ENCODE peak calls at places on chromosomes 13 and 19, in four cellular contexts. E, D, F and X are unnamed samples.

GRCh38 chr13:107121793-107122192 is 553.9 kb upstream of the ARGLU1 start:
- DNase-seq in E (no peak), F (no peak), D (no peak), X (no peak)

GRCh38 chr19:38735257-38735686 is 9.0 kb downstream of the CAPN12 start:
- DNase-seq in E (no peak), F (no peak), D (peak; percentile 73), X (no peak)

GRCh38 chr13:84821261-84821660 is 939.0 kb upstream of the SLITRK1 start:
- DNase-seq in E (no peak), D (no peak), F (no peak), X (no peak)

GRCh38 chr19:2549701-2550191 is 73.8 kb downstream of the GADD45B start:
- DNase-seq in D (peak; percentile 72), F (no peak), E (peak; percentile 81), X (peak; percentile 73)

GRCh38 chr13:20340136-20340758 is 108.1 kb upstream of the GJB6 start:
- DNase-seq in F (no peak), E (no peak), D (no peak), X (no peak)

GRCh38 chr19:52638601-52639000 is 446 bp upstream of the ZNF83 start:
- DNase-seq in D (peak; percentile 16), F (no peak), E (no peak), X (no peak)

GRCh38 chr19:47487551-47488515 is 3.8 kb upstream of the KPTN start:
- DNase-seq in D (no peak), F (no peak), E (no peak), X (no peak)

GRCh38 chr13:99406799-99407201 is 94.5 kb upstream of the TM9SF2 start:
- DNase-seq in F (no peak), D (no peak), E (no peak), X (peak; percentile 18)

GRCh38 chr19:8618751-8619150 is 8.2 kb upstream of the ADAMTS10 start:
- DNase-seq in F (no peak), D (no peak), E (no peak), X (no peak)

GRCh38 chr13:91126806-91127205 is 220.7 kb upstream of the MIR17HG start:
- DNase-seq in D (no peak), F (no peak), E (no peak), X (no peak)

GRCh38 chr19:22532388-22533310 is 101.5 kb upstream of the ZNF492 start:
- DNase-seq in F (no peak), D (peak; percentile 65), E (peak; percentile 80), X (peak; percentile 30)

GRCh38 chr19:30062331-30063183 is 120.5 kb downstream of the URI1 start:
- DNase-seq in F (no peak), D (no peak), E (no peak), X (no peak)

GRCh38 chr19:30320466-30320865 is 51.7 kb upstream of the ZNF536 start:
- DNase-seq in E (no peak), F (no peak), D (no peak), X (no peak)

GRCh38 chr13:44397766-44398223 is 24.2 kb downstream of the SERP2 start:
- DNase-seq in F (no peak), D (no peak), E (no peak), X (no peak)

GRCh38 chr13:30148171-30148754 is 159.1 kb downstream of the KATNAL1 start:
- DNase-seq in F (no peak), D (no peak), E (no peak), X (no peak)

GRCh38 chr13:26973946-26974345 is 197.7 kb downstream of the USP12 start:
- DNase-seq in F (no peak), D (no peak), E (no peak), X (no peak)

GRCh38 chr19:19866599-19867248 is 1.0 kb downstream of the ZNF253 start:
- DNase-seq in E (peak; percentile 39), F (peak; percentile 53), D (peak; percentile 19), X (no peak)

GRCh38 chr13:42495256-42495655 is 78.7 kb upstream of the TNFSF11 start:
- DNase-seq in D (no peak), E (no peak), F (no peak), X (no peak)

GRCh38 chr19:4359627-4360000 is 16.3 kb downstream of the MPND start:
- DNase-seq in E (no peak), D (no peak), F (no peak), X (no peak)

GRCh38 chr19:37778613-37779138 is 710 bp downstream of the ZNF573 start:
- DNase-seq in F (no peak), D (peak; percentile 10), E (no peak), X (no peak)

GRCh38 chr19:11324748-11325389 is 14.6 kb downstream of the RAB3D start:
- DNase-seq in E (no peak), F (no peak), D (no peak), X (no peak)

GRCh38 chr19:31436121-31436776 is 87.0 kb upstream of the TSHZ3 start:
- DNase-seq in F (no peak), E (no peak), D (no peak), X (no peak)

GRCh38 chr19:18281082-18282020 is at the start of gene JUND:
- DNase-seq in F (peak; percentile 90), D (peak; percentile 98), E (peak; percentile 99), X (peak; percentile 98)
- TF ChIP-seq EP300 in F (peak; percentile 80), D (peak; percentile 97), E (peak; percentile 72), X (peak; percentile 95)

GRCh38 chr13:46913757-46914156 is 16.9 kb upstream of the HTR2A start:
- DNase-seq in D (no peak), E (no peak), F (no peak), X (no peak)
- TF ChIP-seq EP300 in D (no peak), E (no peak), F (no peak), X (no peak)

DNA sequence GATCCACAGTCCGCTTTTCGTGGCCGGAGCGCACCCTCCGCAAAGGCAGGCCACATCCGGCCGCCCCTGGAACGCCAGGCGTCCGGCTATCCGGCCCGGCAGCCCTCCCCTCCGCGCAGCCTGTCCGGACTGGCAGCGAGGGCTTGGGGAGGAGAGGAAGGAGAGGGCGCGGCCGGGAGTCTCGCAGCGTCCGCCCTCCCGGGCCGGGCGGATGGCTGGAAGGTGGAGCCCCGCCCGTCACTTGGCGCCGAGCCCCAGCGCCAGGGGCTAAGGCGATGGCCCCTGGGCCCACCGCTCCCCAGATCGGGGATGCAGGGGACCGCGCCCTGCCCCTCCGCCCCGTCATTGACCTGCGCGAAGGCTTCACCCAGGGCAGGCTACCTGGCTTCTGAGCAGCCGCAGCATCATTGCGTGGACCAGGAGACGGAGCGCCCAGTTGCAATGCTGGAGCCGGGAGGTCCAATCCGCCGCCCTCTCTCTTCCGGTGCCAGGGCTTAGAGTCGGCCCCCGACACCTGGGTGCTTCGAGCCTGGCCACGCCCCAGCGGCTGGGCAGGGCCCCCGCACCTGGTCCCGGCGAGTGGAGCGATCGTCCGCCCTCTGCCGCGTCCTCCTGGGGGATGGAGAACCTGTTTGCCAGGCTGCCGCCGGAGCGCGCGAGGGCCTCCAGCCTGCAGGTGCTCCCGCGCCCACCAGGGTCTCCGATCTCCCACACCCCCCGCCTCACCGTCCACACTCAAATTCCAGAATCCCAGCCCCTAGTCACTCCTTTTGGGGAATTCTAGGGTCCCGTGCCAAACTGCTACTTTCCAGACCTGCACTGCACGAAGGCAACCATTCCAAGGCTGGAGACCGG is at the start of gene FUT1:
- DNase-seq in E (peak; percentile 92), F (peak; percentile 61), D (peak; percentile 76), X (no peak)
- TF ChIP-seq EP300 in E (no peak), F (no peak), D (no peak), X (no peak)

GRCh38 chr13:74528751-74529513 is 394.7 kb upstream of the KLF12 start:
- DNase-seq in E (no peak), D (no peak), F (no peak), X (no peak)

GRCh38 chr13:74529968-74530367 is 395.8 kb upstream of the KLF12 start:
- DNase-seq in E (no peak), F (no peak), D (no peak), X (no peak)
- TF ChIP-seq EP300 in E (no peak), F (no peak), D (no peak), X (no peak)